ENCODE peak calls at places on chromosomes 2 and 18, in six cellular contexts. J is mammary epithelial cell; Z is effector memory CD4-positive, alpha-beta T cell; V is A549; A is ovary; K is ascending aorta. W is an unnamed sample.

GRCh38 chr2:83115155-83115554 is 1343.9 kb downstream of the SUCLG1 start:
- DNase-seq in K (no peak), J (no peak), V (no peak), Z (no peak), A (no peak), W (no peak)

GRCh38 chr2:105787376-105788318 is 42.9 kb downstream of the NCK2 start:
- DNase-seq in J (no peak), Z (no peak), V (no peak), K (peak; percentile 35), A (no peak), W (no peak)

GRCh38 chr2:174001107-174001506 is 35.9 kb upstream of the SP3 start:
- DNase-seq in V (no peak), A (no peak), K (no peak), J (no peak), Z (no peak), W (no peak)

GRCh38 chr2:30139131-30139870 is 7.5 kb upstream of the YPEL5 start:
- DNase-seq in A (no peak), Z (no peak), J (peak; percentile 76), V (no peak), K (no peak), W (peak; percentile 70)

GRCh38 chr2:30110773-30111172 is 36.0 kb upstream of the YPEL5 start:
- DNase-seq in K (no peak), V (no peak), Z (no peak), A (no peak), J (peak; percentile 49), W (no peak)

GRCh38 chr2:123993728-123994323 is 31.3 kb upstream of the CNTNAP5 start:
- DNase-seq in Z (no peak), V (peak; percentile 34), K (no peak), J (peak; percentile 10), A (no peak), W (peak; percentile 8)

GRCh38 chr2:232839680-232840079 is 30.4 kb upstream of the SNORC start:
- DNase-seq in V (no peak), J (no peak), A (no peak), K (peak; percentile 48), Z (no peak), W (no peak)

GRCh38 chr2:233193738-233194137 is 57.7 kb upstream of the ATG16L1 start:
- DNase-seq in Z (no peak), A (no peak), V (no peak), J (no peak), K (no peak), W (no peak)

GRCh38 chr18:10497350-10497749 is 28.5 kb upstream of the NAPG start:
- DNase-seq in K (no peak), Z (no peak), V (no peak), J (peak; percentile 8), A (no peak), W (no peak)

GRCh38 chr18:54981076-54981475 is 21.8 kb upstream of the CCDC68 start:
- DNase-seq in K (no peak), V (no peak), A (no peak), Z (no peak), J (no peak), W (no peak)

GRCh38 chr2:74357627-74358026 is 14.4 kb upstream of the SLC4A5 start:
- DNase-seq in K (no peak), A (no peak), Z (no peak), V (no peak), J (no peak), W (no peak)

GRCh38 chr2:113012436-113013335 is 7.4 kb downstream of the IL36A start:
- DNase-seq in V (peak; percentile 85), Z (no peak), K (no peak), J (peak; percentile 76), A (no peak), W (no peak)

GRCh38 chr18:44725300-44726096 is 44.8 kb downstream of the SETBP1 start:
- DNase-seq in Z (peak; percentile 17), A (peak; percentile 53), V (no peak), K (no peak), J (peak; percentile 39), W (peak; percentile 91)

GRCh38 chr2:1664698-1665097 is 79.6 kb downstream of the PXDN start:
- DNase-seq in Z (no peak), V (no peak), K (no peak), J (no peak), A (no peak), W (no peak)

GRCh38 chr18:47586418-47586817 is 335.0 kb upstream of the SKOR2 start:
- DNase-seq in A (no peak), V (no peak), Z (no peak), K (no peak), J (no peak), W (no peak)

GRCh38 chr2:29053223-29053622 is 21.1 kb downstream of the PCARE start:
- DNase-seq in J (peak; percentile 40), Z (no peak), V (no peak), K (no peak), A (no peak), W (no peak)

GRCh38 chr2:68926782-68927181 is 25.9 kb downstream of the GKN2 start:
- DNase-seq in J (no peak), V (no peak), A (no peak), Z (no peak), K (no peak), W (no peak)

GRCh38 chr2:240869109-240869955 is 708 bp downstream of the AGXT start:
- DNase-seq in A (no peak), K (peak; percentile 1), V (no peak), Z (no peak), J (no peak), W (no peak)

GRCh38 chr2:3620834-3621233 is 25.9 kb downstream of the COLEC11 start:
- DNase-seq in Z (no peak), V (no peak), A (peak; percentile 4), J (peak; percentile 85), K (no peak), W (no peak)

DNA sequence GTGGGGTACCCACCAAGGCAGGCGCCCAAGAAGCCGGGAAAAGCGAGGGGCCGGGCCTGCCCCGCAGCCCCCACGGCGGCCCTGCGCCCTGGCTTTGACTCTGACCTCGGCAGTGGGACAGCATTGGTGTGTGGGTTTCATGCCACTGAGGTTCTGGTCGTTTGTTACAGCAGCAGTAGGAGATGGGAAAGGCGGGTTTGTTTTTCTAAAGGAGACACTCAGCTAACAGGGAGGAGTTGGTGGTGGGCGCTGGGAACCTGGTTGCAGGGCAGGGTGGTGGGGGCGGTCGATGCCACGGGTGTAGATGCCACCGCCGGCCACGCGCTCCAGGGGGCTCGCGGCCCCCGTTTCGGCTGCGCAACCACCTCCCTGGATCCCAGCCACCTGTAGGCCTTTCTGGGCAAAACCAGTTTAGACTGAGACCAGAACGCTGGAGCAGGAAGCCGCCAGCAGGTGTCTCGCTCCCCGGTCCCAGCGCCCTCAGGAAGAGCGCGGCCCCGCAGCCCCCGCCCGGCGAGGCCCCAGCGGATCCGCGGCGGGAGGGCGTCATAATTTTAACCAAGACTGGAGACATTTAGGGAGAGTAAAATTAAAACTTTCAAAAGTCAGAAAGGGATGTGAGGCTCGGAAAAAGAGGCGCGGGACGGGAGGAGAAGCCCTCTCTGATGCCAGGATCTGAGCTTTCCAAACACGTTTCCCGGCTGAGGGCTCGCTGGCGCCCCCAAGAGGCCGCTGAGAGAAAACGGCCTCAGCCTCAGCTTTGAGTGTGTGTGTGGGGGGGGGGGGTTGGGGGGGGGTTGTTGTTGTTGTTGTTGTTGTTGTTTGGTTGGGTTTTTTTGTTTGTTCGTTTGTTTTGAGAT is 17.4 kb downstream of the CIDEA start:
- DNase-seq in A (peak; percentile 78), K (no peak), Z (no peak), V (peak; percentile 79), J (peak; percentile 65), W (no peak)
- H3K27ac ChIP-seq in A (no peak overlapping the region), K (peak overlapping the region; percentile 68), Z (no peak overlapping the region), V (peak overlapping the region; percentile 92), J (peak overlapping the region; percentile 66), W (no peak overlapping the region)

DNA sequence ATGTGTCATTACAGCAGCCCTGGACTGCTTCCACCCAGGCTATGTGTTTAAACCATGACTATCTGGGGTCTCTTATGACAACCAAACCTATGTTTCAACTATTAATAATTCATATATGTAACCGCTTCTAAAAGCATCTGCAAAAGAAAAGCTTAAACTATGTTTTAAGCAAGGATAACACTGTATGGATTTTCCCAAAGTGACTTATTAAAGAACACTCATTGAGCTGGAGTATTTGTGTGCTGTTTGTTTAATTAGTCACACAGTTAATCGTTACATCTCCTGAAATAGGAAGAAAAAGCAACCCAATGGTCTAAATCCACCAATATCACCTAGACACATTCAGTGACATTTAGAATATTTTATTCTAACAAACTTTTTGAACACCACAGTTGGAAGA is 51.3 kb downstream of the TMEM163 start:
- DNase-seq in V (no peak), J (no peak), A (no peak), Z (no peak), K (no peak), W (no peak)
- H3K4me1 ChIP-seq in V (peaks cover 8% of the 10 kb centered on the region), J (no peaks in the 10 kb centered on the region), A (peaks cover 11% of the 10 kb centered on the region), Z (peaks cover 44% of the 10 kb centered on the region), K (no peaks in the 10 kb centered on the region), W (peaks cover 79% of the 10 kb centered on the region)

GRCh38 chr2:189519631-189520387 is 60.8 kb downstream of the SLC40A1 start:
- DNase-seq in V (no peak), K (no peak), J (no peak), A (peak; percentile 24), Z (no peak), W (no peak)

GRCh38 chr2:189521686-189522434 is 58.7 kb downstream of the SLC40A1 start:
- DNase-seq in A (no peak), J (no peak), K (no peak), Z (no peak), V (peak; percentile 74), W (no peak)

GRCh38 chr2:189524746-189525145 is 55.8 kb downstream of the SLC40A1 start:
- DNase-seq in K (no peak), J (no peak), Z (no peak), V (no peak), A (no peak), W (no peak)

GRCh38 chr2:189526241-189526640 is 54.3 kb downstream of the SLC40A1 start:
- DNase-seq in K (no peak), V (no peak), J (no peak), Z (no peak), A (no peak), W (no peak)

DNA sequence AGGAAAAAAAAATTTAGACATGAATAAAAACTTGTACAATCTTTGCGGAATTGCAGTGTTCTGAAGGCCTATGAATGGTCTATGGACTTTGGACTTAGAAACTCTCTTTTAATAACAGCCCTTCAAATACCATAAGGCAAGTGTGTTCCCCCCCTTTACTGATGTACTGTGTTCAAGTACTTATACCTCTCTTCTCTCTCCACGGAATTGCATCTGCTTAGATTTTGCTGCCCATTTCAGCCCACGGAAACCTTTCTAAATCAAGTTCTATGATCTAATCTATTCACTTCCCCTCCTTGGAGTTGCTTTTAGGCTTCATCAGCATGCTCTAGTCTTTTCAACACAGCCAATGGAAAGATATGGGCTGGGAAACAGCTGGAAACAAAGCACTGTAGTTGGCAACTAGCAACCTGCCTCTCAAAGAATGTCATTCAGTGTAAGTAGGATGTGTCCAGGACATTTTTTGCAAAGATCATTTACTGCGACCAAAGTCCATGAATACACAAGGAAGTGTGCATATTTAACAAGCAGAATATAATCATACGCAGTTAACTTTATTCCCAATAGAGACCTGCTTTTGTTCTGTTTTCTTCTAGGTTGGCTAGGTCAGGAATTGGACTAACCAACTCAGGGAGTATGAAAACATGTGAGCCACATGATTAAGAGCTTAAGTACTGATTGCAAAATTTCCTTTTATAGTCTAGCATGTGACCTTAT is 58.0 kb downstream of the SLC40A1 start:
- DNase-seq in J (no peak), A (no peak), V (peak; percentile 69), K (no peak), Z (no peak), W (no peak)
- H3K27ac ChIP-seq in J (no peak overlapping the region), A (no peak overlapping the region), V (peak overlapping the region; percentile 67), K (peak overlapping the region; percentile 63), Z (no peak overlapping the region), W (no peak overlapping the region)

GRCh38 chr2:9333591-9334171 is 89.6 kb downstream of the ITGB1BP1 start:
- DNase-seq in Z (no peak), V (peak; percentile 83), K (peak; percentile 26), A (peak; percentile 34), J (peak; percentile 71), W (peak; percentile 16)
- H3K4me1 ChIP-seq in Z (no peaks in the 10 kb centered on the region), V (peaks cover 15% of the 10 kb centered on the region), K (no peaks in the 10 kb centered on the region), A (peaks cover 4% of the 10 kb centered on the region), J (peaks cover 13% of the 10 kb centered on the region), W (no peaks in the 10 kb centered on the region)

GRCh38 chr18:21701621-21702020 is 3.0 kb downstream of the ABHD3 start:
- DNase-seq in V (no peak), J (no peak), A (no peak), Z (no peak), K (no peak), W (no peak)
- H3K27ac ChIP-seq in V (no peak overlapping the region), J (no peak overlapping the region), A (no peak overlapping the region), Z (no peak overlapping the region), K (no peak overlapping the region), W (no peak overlapping the region)

W was measured in CD4-positive, CD25-positive, alpha-beta regulatory T cell.